ENCODE peak calls at places on chromosome 9, in nine cellular contexts. F is ovary, U is OCI-LY7, X is Peyer's patch, Z is HL-60, L is BJ, W is stomach, B is NT2/D1, O is tibial nerve. A is an unnamed sample.

GRCh38 chr9:129506892-129507291 is 114.0 kb downstream of the C9orf50 start:
- DNase-seq in F (no peak), U (no peak), X (no peak), Z (no peak), L (no peak), W (no peak), B (no peak), O (no peak), A (no peak)

GRCh38 chr9:135883410-135884089 is 23.8 kb downstream of the CAMSAP1 start:
- DNase-seq in F (no peak), U (peak; percentile 37), X (no peak), Z (no peak), L (no peak), W (peak; percentile 23), B (no peak), O (no peak), A (no peak)

GRCh38 chr9:82418334-82418733 is 429.8 kb downstream of the SPATA31D1 start:
- DNase-seq in F (no peak), U (no peak), X (no peak), Z (no peak), L (no peak), W (no peak), B (no peak), O (no peak), A (peak; percentile 20)

GRCh38 chr9:105309531-105309931 is 65.1 kb downstream of the SLC44A1 start:
- DNase-seq in F (no peak), U (no peak), X (no peak), Z (no peak), L (no peak), W (no peak), B (no peak), O (no peak), A (peak; percentile 32)

GRCh38 chr9:99474186-99474585 is 252.1 kb downstream of the SEC61B start:
- DNase-seq in F (no peak), U (no peak), X (no peak), Z (no peak), L (no peak), W (no peak), B (no peak), O (no peak), A (no peak)

GRCh38 chr9:78234810-78235209 is 1.1 kb upstream of the CEP78 start:
- DNase-seq in F (no peak), U (no peak), X (no peak), Z (no peak), L (peak; percentile 31), W (no peak), B (no peak), O (no peak), A (no peak)

GRCh38 chr9:110031511-110032173 is 176.3 kb downstream of the C9orf152 start:
- DNase-seq in F (no peak), U (no peak), X (no peak), Z (no peak), L (no peak), W (no peak), B (no peak), O (no peak), A (no peak)

GRCh38 chr9:106644661-106645060 is 218.3 kb upstream of the ZNF462 start:
- DNase-seq in F (no peak), U (no peak), X (no peak), Z (no peak), L (no peak), W (no peak), B (no peak), O (no peak), A (no peak)

GRCh38 chr9:137411670-137412380 is 11.1 kb downstream of the EXD3 start:
- DNase-seq in F (peak; percentile 87), U (no peak), X (no peak), Z (peak; percentile 77), L (peak; percentile 51), W (peak; percentile 91), B (no peak), O (peak; percentile 69), A (no peak)
- H3K4me3 ChIP-seq in F (no peak overlapping the region), U (no peak overlapping the region), X (no peak overlapping the region), Z (no peak overlapping the region), L (no peak overlapping the region), W (no peak overlapping the region), B (no peak overlapping the region), O (no peak overlapping the region), A (no peak overlapping the region)

GRCh38 chr9:112500842-112501241 is 14.2 kb downstream of the KIAA1958 start:
- DNase-seq in F (no peak), U (no peak), X (no peak), Z (no peak), L (no peak), W (no peak), B (no peak), O (no peak), A (no peak)
- H3K4me3 ChIP-seq in F (no peak overlapping the region), U (no peak overlapping the region), X (no peak overlapping the region), Z (no peak overlapping the region), L (no peak overlapping the region), W (no peak overlapping the region), B (no peak overlapping the region), O (no peak overlapping the region), A (no peak overlapping the region)

DNA sequence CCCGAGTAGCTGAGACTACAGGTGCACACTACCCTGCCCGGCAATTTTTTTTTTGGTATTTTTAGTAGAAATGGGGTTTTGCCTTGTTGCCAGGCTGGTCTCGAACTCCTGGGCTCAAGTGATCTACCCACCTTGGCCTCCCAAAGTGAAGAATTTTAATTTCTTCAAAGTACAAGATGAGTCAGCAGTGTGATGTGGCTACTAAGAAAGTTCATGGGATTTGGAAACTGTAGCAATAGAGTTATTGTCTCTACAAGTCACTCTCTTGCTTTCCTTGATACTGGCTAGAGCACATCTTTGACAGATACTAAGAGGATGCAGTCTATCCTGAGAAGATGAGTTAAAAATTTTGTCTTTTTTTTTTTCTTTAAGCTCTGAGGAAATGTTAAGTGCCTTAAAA is 1.6 kb downstream of the CREB3 start:
- DNase-seq in F (no peak), U (no peak), X (no peak), Z (no peak), L (no peak), W (no peak), B (no peak), O (no peak), A (no peak)
- H3K4me3 ChIP-seq in F (no peak overlapping the region), U (no peak overlapping the region), X (no peak overlapping the region), Z (no peak overlapping the region), L (no peak overlapping the region), W (no peak overlapping the region), B (no peak overlapping the region), O (no peak overlapping the region), A (no peak overlapping the region)

GRCh38 chr9:74494490-74494889 is 2.6 kb upstream of the RORB start:
- DNase-seq in F (no peak), U (no peak), X (no peak), Z (no peak), L (no peak), W (no peak), B (no peak), O (no peak), A (no peak)
- H3K4me3 ChIP-seq in F (no peak overlapping the region), U (no peak overlapping the region), X (no peak overlapping the region), Z (no peak overlapping the region), L (no peak overlapping the region), W (no peak overlapping the region), B (no peak overlapping the region), O (no peak overlapping the region), A (no peak overlapping the region)